ENCODE peak calls at places on chromosomes 13 and 19, in five cellular contexts. A is T-helper 9 cell; T is activated CD8-positive, alpha-beta memory T cell treated with anti-CD3 and anti-CD28 coated beads for 24 hours; B is fibroblast of gingiva; L is activated T-cell treated with anti-CD3 and anti-CD28 coated beads, Interleukin-2, amount 50 U/mL, for 72 hours. Q is an unnamed sample.

GRCh38 chr13:44298314-44298713 is 75.3 kb upstream of the SERP2 start:
- DNase-seq in B (peak), A (no peak), L (no peak), T (no peak), Q (peak)

GRCh38 chr13:89514534-89515312 is 1832.8 kb upstream of the MIR17HG start:
- DNase-seq in B (peak), A (no peak), L (no peak), T (no peak), Q (no peak)

GRCh38 chr13:106499113-106499512 is 36.3 kb downstream of the EFNB2 start:
- DNase-seq in B (no peak), T (no peak), A (no peak), L (no peak), Q (no peak)

GRCh38 chr19:43152217-43152616 is 34.1 kb downstream of the PSG5 start:
- DNase-seq in T (no peak), L (no peak), A (no peak), B (no peak), Q (no peak)

GRCh38 chr19:8607386-8607785 is 3.1 kb downstream of the ADAMTS10 start:
- DNase-seq in T (no peak), A (no peak), L (no peak), B (peak), Q (peak)

GRCh38 chr13:40058757-40059236 is 403.3 kb downstream of the COG6 start:
- DNase-seq in A (no peak), T (no peak), L (no peak), B (peak), Q (no peak)

GRCh38 chr19:46898731-46899130 is 37.9 kb downstream of the ARHGAP35 start:
- DNase-seq in B (no peak), L (no peak), T (peak), A (no peak), Q (peak)

GRCh38 chr19:31350693-31351211 is 1.5 kb upstream of the TSHZ3 start:
- DNase-seq in L (peak), T (peak), B (peak), A (no peak), Q (peak)

GRCh38 chr19:11279505-11280236 is 16.3 kb upstream of the TSPAN16 start:
- DNase-seq in T (peak), L (peak), A (peak), B (no peak), Q (peak)

GRCh38 chr13:85314686-85315085 is 484.5 kb downstream of the SLITRK6 start:
- DNase-seq in B (no peak), L (no peak), A (no peak), T (no peak), Q (no peak)

GRCh38 chr19:1015782-1016646 is 4.9 kb downstream of the TMEM259 start:
- DNase-seq in L (no peak), B (no peak), T (no peak), A (no peak), Q (no peak)

GRCh38 chr13:99161512-99161911 is 39.1 kb upstream of the UBAC2 start:
- DNase-seq in B (no peak), L (no peak), T (no peak), A (no peak), Q (no peak)

GRCh38 chr13:100707818-100708740 is 33.5 kb upstream of the TMTC4 start:
- DNase-seq in L (peak), A (no peak), T (no peak), B (no peak), Q (no peak)

GRCh38 chr13:26236306-26236705 is 14.2 kb upstream of the RNF6 start:
- DNase-seq in B (no peak), T (no peak), L (no peak), A (no peak), Q (no peak)

GRCh38 chr13:19589312-19589711 is 28.0 kb upstream of the TPTE2 start:
- DNase-seq in T (no peak), L (no peak), A (no peak), B (no peak), Q (no peak)

GRCh38 chr13:22945321-22946226 is 235.2 kb upstream of the SGCG start:
- DNase-seq in L (no peak), B (no peak), A (no peak), T (no peak), Q (no peak)

GRCh38 chr13:48542581-48543341 is 9.9 kb upstream of the RCBTB2 start:
- DNase-seq in B (no peak), T (no peak), A (no peak), L (no peak), Q (peak)

GRCh38 chr13:106695139-106695538 is 127.2 kb upstream of the ARGLU1 start:
- DNase-seq in A (no peak), L (no peak), B (no peak), T (no peak), Q (no peak)

GRCh38 chr19:33294058-33294798 is 8.1 kb downstream of the CEBPA start:
- DNase-seq in T (no peak), B (no peak), A (no peak), L (no peak), Q (no peak)

GRCh38 chr19:17947815-17948473 is 15.1 kb downstream of the CCDC124 start:
- DNase-seq in B (peak), T (peak), L (peak), A (peak), Q (peak)

GRCh38 chr19:18297308-18297707 is 15.9 kb upstream of the JUND start:
- DNase-seq in T (no peak), L (no peak), B (no peak), A (no peak), Q (peak)

GRCh38 chr13:113060557-113061270 is 44.9 kb upstream of the F7 start:
- DNase-seq in T (no peak), A (no peak), L (no peak), B (no peak), Q (no peak)

GRCh38 chr19:32469796-32470195 is 64.2 kb downstream of the DPY19L3 start:
- DNase-seq in B (peak), T (no peak), A (no peak), L (no peak), Q (peak)

GRCh38 chr13:93476175-93476574 is 249.6 kb downstream of the GPC6 start:
- DNase-seq in A (no peak), L (no peak), B (peak), T (no peak), Q (peak)

GRCh38 chr13:47289578-47289977 is 392.7 kb upstream of the HTR2A start:
- DNase-seq in L (no peak), T (no peak), B (no peak), A (no peak), Q (no peak)

GRCh38 chr19:40721936-40722661 is 5.2 kb downstream of the ITPKC start:
- DNase-seq in B (no peak), L (no peak), T (no peak), A (no peak), Q (no peak)

GRCh38 chr13:48496796-48497195 is 36.1 kb downstream of the RCBTB2 start:
- DNase-seq in B (no peak), L (peak), T (no peak), A (no peak), Q (no peak)

Q was measured in AG10803.